ENCODE peak calls at places on chromosomes 11 and 22, in ten cellular contexts. U, S, K, I, M, C, Y, Q, N and X are unnamed samples.
A peak's percentile ranks its signal among the peaks of the same experiment; 100 is the strongest.

GRCh38 chr11:8617063-8617462 is 23.0 kb upstream of the STK33 start:
- DNase-seq in U (no peak), S (no peak), K (no peak), I (no peak), M (no peak), C (no peak), Y (no peak), Q (no peak), N (no peak), X (no peak)

GRCh38 chr11:62501432-62501891 is 45.1 kb downstream of the AHNAK start:
- DNase-seq in U (no peak), S (peak; percentile 55), K (no peak), I (no peak), M (no peak), C (peak; percentile 24), Y (no peak), Q (no peak), N (no peak), X (peak; percentile 20)

GRCh38 chr11:2271327-2272240 is 1.2 kb upstream of the ASCL2 start:
- DNase-seq in U (no peak), S (peak; percentile 24), K (peak; percentile 11), I (no peak), M (no peak), C (no peak), Y (no peak), Q (no peak), N (no peak), X (no peak)

GRCh38 chr11:76120513-76121081 is 85.7 kb downstream of the WNT11 start:
- DNase-seq in U (no peak), S (no peak), K (no peak), I (no peak), M (no peak), C (no peak), Y (no peak), Q (no peak), N (no peak), X (no peak)

GRCh38 chr11:125494987-125495725 is 909 bp downstream of the FEZ1 start:
- DNase-seq in U (no peak), S (no peak), K (peak; percentile 47), I (no peak), M (peak; percentile 36), C (peak; percentile 41), Y (peak; percentile 33), Q (peak; percentile 70), N (peak; percentile 40), X (peak; percentile 68)

GRCh38 chr22:24404561-24405275 is 22.7 kb upstream of the ADORA2A start:
- DNase-seq in U (no peak), S (no peak), K (no peak), I (no peak), M (no peak), C (no peak), Y (no peak), Q (no peak), N (no peak), X (no peak)

GRCh38 chr22:36764641-36765040 is 11.3 kb downstream of the IFT27 start:
- DNase-seq in U (no peak), S (no peak), K (no peak), I (no peak), M (no peak), C (no peak), Y (no peak), Q (no peak), N (no peak), X (no peak)

GRCh38 chr11:16606784-16607674 is 131.4 kb upstream of the C11orf58 start:
- DNase-seq in U (no peak), S (peak; percentile 28), K (no peak), I (no peak), M (peak; percentile 55), C (peak; percentile 50), Y (no peak), Q (peak; percentile 85), N (no peak), X (peak; percentile 71)

GRCh38 chr11:59106363-59107336 is at the start of gene FAM111B:
- DNase-seq in U (peak; percentile 73), S (peak; percentile 86), K (peak; percentile 83), I (peak; percentile 91), M (peak; percentile 65), C (peak; percentile 77), Y (peak; percentile 83), Q (peak; percentile 85), N (peak; percentile 95), X (peak; percentile 75)
- TF ChIP-seq CTCF in U (no peak), S (no peak), K (no peak), I (peak; percentile 35), M (no peak), C (no peak), Y (no peak), Q (no peak), N (peak; percentile 4), X (no peak)

GRCh38 chr11:14359573-14360031 is 619 bp upstream of the RRAS2 start:
- DNase-seq in U (no peak), S (no peak), K (no peak), I (no peak), M (no peak), C (no peak), Y (peak; percentile 54), Q (no peak), N (no peak), X (no peak)

GRCh38 chr11:14360976-14361375 is 2.0 kb upstream of the RRAS2 start:
- DNase-seq in U (no peak), S (no peak), K (no peak), I (no peak), M (no peak), C (no peak), Y (no peak), Q (no peak), N (no peak), X (no peak)

GRCh38 chr11:14356342-14356741 is 2.6 kb downstream of the RRAS2 start:
- DNase-seq in U (no peak), S (no peak), K (no peak), I (no peak), M (no peak), C (no peak), Y (no peak), Q (no peak), N (no peak), X (no peak)

GRCh38 chr11:14357843-14358728 is 897 bp downstream of the RRAS2 start:
- DNase-seq in U (no peak), S (peak; percentile 63), K (peak; percentile 49), I (no peak), M (peak; percentile 40), C (peak; percentile 74), Y (peak; percentile 56), Q (peak; percentile 87), N (peak; percentile 57), X (peak; percentile 83)

DNA sequence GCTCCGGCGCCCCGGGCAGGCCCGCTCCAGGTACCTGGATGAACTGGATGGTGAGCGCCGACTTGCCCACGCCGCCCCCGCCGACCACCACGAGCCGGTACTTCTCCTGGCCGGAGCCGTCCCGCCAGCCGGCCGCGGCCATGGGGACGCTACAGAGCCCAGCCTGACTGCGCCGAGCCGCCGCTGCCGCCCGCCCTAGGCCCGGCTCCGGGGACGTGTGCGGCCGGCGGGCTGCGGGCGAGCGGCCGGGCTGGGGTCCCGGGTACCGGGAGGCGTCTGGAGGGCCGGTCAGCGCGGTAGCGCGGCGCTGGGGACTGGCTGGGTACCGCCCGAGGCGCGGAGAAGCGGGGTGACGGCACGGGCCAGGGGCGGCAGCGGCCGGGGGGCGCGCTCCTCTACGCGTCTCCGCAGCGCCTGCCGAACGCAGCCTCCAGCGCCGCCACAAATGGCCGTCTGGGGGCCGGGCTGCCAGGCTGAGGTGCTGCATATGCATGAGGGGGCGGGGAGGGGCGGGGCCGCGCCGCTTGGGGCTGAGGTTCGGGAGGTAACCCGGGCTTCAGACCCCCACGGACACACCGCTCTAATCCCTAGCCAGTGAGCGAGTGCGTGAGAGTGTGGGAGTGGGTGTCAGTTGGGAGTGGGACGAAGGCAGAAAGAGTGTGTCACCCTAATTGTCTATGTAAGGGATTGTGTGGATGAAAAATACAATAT is at the start of gene RRAS2:
- DNase-seq in U (no peak), S (peak; percentile 77), K (peak; percentile 69), I (no peak), M (peak; percentile 65), C (peak; percentile 88), Y (peak; percentile 72), Q (peak; percentile 91), N (peak; percentile 90), X (peak; percentile 83)
- TF ChIP-seq CTCF in U (no peak), S (no peak), K (no peak), I (no peak), M (no peak), C (no peak), Y (no peak), Q (no peak), N (no peak), X (no peak)

DNA sequence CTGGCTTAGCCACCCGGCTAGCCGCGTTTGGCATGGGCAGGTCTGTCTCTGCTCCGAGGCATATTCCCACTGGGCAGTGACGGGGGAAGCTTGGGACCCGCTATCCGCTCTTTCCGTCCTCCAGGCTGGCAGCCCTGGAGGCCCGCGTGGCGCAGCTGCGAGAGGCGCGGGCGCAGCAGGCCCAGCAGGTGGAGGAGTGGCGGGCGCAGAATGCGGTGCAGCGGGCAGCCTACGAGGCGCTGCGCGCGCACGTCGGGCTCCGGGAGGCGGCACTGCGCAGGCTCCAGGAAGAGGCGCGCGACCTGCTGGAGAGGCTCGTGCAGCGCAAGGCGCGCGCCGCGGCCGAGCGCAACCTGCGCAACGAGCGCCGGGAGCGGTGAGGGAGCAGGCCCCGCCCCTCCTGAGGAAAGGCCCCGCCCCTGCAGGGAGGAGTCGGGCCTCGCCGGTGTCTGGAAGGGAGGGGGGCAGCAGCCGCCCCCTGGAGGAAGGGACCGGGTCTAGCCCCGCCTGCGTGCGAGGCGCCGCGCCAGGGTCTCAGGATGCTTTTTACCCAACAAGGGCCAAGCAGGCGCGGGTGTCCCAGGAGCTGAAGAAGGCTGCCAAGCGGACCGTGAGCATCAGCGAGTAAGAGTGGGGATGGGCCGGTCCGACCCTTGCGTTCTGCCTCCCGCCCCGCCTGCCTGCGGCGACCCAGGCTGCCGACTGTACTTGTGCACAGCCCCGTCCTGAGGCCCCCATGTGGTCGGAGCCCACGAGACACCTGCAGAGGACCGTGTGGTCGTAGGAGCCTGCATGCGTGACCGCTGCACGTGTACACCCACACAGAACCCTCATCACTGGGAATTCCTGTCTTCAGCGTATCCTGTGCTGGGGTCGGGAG is 7.9 kb downstream of the ATG16L2 start:
- DNase-seq in U (no peak), S (peak; percentile 95), K (peak; percentile 94), I (peak; percentile 80), M (peak; percentile 94), C (peak; percentile 95), Y (peak; percentile 87), Q (peak; percentile 96), N (peak; percentile 67), X (peak; percentile 97)
- TF ChIP-seq CTCF in U (peak; percentile 16), S (no peak), K (peak; percentile 65), I (peak; percentile 58), M (peak; percentile 27), C (peak; percentile 43), Y (no peak), Q (no peak), N (no peak), X (peak; percentile 14)

DNA sequence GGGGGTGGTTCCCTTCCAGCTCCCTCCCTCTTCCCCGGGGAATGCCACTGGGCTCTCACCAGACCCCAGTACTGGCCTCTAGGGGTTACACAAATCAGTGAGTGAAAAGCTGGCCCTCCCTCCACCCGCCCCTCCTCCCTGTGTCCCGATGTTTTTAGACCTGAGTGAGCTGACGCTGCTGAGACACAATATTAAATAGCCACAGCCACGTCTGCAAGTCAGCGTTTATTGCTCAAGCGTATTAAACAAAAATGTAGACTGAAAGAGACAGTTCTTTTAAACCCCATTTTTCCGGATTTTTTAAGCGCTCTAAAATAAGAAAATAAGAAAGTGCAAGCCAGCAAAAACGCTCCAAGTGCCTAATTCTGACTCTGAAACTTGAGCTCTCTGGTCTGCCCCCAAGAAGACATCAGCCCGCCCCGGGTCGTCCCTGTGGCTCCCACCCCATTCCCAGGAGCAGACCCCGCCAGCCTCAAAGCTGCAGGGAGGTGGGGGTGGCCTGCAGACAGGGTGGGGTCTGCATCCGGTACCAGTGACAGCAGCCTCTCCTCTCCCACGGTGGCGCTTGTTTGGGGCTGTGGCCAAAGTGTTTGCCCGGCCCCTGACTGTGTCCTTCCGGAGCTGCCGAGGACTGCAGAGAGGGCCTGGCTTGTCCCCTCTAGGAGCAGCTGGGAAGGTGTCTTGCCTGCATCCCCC is 1.2 kb upstream of the TTLL8 start:
- DNase-seq in U (no peak), S (no peak), K (no peak), I (peak; percentile 28), M (peak; percentile 41), C (peak; percentile 52), Y (peak; percentile 20), Q (no peak), N (no peak), X (peak; percentile 74)
- TF ChIP-seq CTCF in U (no peak), S (no peak), K (no peak), I (peak; percentile 33), M (peak; percentile 54), C (peak; percentile 31), Y (no peak), Q (no peak), N (no peak), X (peak; percentile 2)